ENCODE peak calls at places on chromosome 16, in five cellular contexts. Y, F, I, P and O are unnamed samples. For H3K9me3, the result is how much of the 10 kb centered on the place peaks cover.

GRCh38 chr16:70157105-70157476 is 16.5 kb upstream of the CLEC18C start:
- DNase-seq in Y (no peak), I (no peak), P (no peak), F (no peak), O (peak)

GRCh38 chr16:27642753-27643152 is 92.8 kb downstream of the KATNIP start:
- DNase-seq in P (no peak), Y (no peak), I (no peak), F (no peak), O (peak)

GRCh38 chr16:68290455-68290854 is 20.3 kb downstream of the SLC7A6OS start:
- DNase-seq in Y (no peak), F (no peak), I (no peak), P (no peak), O (no peak)

GRCh38 chr16:10180771-10181163 is 1.5 kb downstream of the GRIN2A start:
- DNase-seq in Y (no peak), P (no peak), F (peak), I (no peak), O (no peak)

GRCh38 chr16:87350681-87351319 is 32.8 kb downstream of the FBXO31 start:
- DNase-seq in F (no peak), I (no peak), Y (no peak), P (no peak), O (no peak)

GRCh38 chr16:28981517-28981916 is 3.3 kb upstream of the LAT start:
- DNase-seq in F (peak), P (no peak), I (no peak), Y (no peak), O (peak)

GRCh38 chr16:82456683-82457082 is 170.1 kb upstream of the CDH13 start:
- DNase-seq in Y (no peak), I (no peak), P (peak), F (peak), O (peak)

GRCh38 chr16:27960619-27961295 is 102.8 kb downstream of the GSG1L start:
- DNase-seq in Y (no peak), I (no peak), P (no peak), F (no peak), O (no peak)

GRCh38 chr16:12120331-12120981 is 143.9 kb downstream of the SNX29 start:
- DNase-seq in I (no peak), Y (no peak), P (no peak), F (no peak), O (peak)

GRCh38 chr16:67013238-67013822 is 15.6 kb upstream of the CBFB start:
- DNase-seq in P (no peak), F (no peak), Y (no peak), I (no peak), O (peak)

GRCh38 chr16:11257131-11257938 is 1.3 kb upstream of the SOCS1 start:
- DNase-seq in F (peak), Y (peak), I (peak), P (peak), O (peak)

DNA sequence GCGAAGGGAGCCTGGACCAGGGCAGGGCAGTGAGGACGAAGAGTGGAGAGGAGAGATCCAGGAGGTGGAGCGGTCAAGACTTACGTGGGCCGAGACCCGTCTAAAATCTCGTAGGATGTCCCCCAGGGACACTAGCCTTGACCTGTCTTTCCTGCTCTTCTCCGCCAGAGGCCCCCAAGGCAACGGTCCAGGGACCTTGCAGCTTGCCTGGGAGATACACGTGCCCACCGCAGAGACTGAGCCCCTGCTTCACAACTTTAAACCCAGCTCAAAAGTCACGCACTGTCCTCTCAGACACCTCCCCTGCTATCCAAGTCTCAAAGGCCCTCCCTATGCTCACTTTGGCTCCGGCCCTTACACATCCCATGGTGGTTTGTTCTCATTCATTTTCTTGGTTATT is 9.4 kb downstream of the TIGD7 start:
- DNase-seq in F (no peak), P (no peak), I (no peak), Y (no peak), O (no peak)
- H3K9me3 ChIP-seq in F (half or more), P (half or more), I (half or more), Y (half or more), O (under half)

DNA sequence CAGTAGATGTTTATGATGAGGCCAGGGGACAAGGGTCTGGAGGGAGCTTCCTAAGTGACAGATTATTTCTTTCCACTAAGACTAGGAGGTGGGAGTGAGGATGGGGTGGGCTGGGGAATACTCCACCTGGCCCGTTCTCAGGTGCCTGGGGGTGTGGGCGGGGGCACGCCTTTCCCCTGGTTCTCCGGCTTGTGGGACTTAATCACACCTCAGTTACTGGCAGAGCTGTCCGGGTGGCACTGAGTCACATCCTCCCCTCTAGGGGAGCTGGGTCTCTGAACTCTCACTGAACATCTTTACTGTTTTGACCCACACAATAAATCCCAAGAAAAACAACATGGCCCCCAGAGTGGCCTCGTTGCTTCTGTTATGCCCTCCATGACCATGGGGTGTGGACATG is 332.8 kb downstream of the MAF start:
- DNase-seq in P (no peak), F (no peak), I (no peak), Y (no peak), O (no peak)
- H3K9me3 ChIP-seq in P (under half), F (under half), I (under half), Y (under half), O (under half)

GRCh38 chr16:88453217-88453531 is at the start of gene ZFPM1:
- DNase-seq in I (no peak), Y (no peak), F (no peak), P (no peak), O (no peak)

GRCh38 chr16:88453621-88454314 is 688 bp downstream of the ZFPM1 start:
- DNase-seq in F (no peak), I (no peak), P (no peak), Y (no peak), O (no peak)

GRCh38 chr16:88455610-88456355 is 2.7 kb downstream of the ZFPM1 start:
- DNase-seq in P (no peak), F (peak), I (no peak), Y (no peak), O (no peak)

GRCh38 chr16:88452485-88453216 is 429 bp upstream of the ZFPM1 start:
- DNase-seq in Y (peak), I (peak), F (peak), P (peak), O (peak)

GRCh38 chr16:88454315-88455057 is 1.4 kb downstream of the ZFPM1 start:
- DNase-seq in P (no peak), I (no peak), F (peak), Y (peak), O (no peak)
- H3K9me3 ChIP-seq in P (under half), I (under half), F (under half), Y (under half), O (under half)

GRCh38 chr16:84607694-84608093 is 10.2 kb downstream of the COTL1 start:
- DNase-seq in Y (no peak), I (no peak), P (no peak), F (no peak), O (no peak)
- H3K9me3 ChIP-seq in Y (under half), I (under half), P (under half), F (under half), O (under half)

GRCh38 chr16:72935896-72936295 is 112.0 kb downstream of the ZFHX3 start:
- DNase-seq in F (no peak), P (no peak), I (no peak), Y (no peak), O (no peak)

GRCh38 chr16:72936408-72936807 is 111.5 kb downstream of the ZFHX3 start:
- DNase-seq in P (no peak), I (no peak), F (no peak), Y (no peak), O (no peak)

GRCh38 chr16:72932050-72932449 is 115.9 kb downstream of the ZFHX3 start:
- DNase-seq in P (no peak), Y (no peak), F (no peak), I (no peak), O (no peak)

GRCh38 chr16:72934661-72935403 is 113.1 kb downstream of the ZFHX3 start:
- DNase-seq in I (no peak), Y (no peak), F (no peak), P (no peak), O (no peak)

GRCh38 chr16:72932677-72933335 is 115.1 kb downstream of the ZFHX3 start:
- DNase-seq in I (no peak), Y (no peak), P (no peak), F (no peak), O (no peak)
- H3K9me3 ChIP-seq in I (under half), Y (under half), P (under half), F (under half), O (under half)

DNA sequence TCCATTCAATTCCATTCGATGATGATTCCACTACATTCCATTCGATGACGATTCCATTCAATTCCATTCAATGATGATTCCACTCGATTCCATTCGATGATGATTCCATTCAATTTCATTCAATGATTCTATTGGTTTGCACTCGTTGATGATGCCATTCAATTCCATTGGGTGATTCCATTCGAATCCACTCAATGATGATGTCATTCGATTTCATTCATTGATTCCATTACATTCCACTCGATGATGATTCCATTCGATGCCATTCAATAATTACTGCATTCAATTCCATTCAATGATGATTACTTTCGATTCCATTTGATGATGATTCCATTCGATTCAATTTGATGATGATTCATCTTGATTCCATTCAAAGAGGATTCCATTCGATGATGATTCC is 1299.4 kb downstream of the TP53TG3F start:
- DNase-seq in P (no peak), I (no peak), Y (no peak), F (no peak), O (no peak)
- H3K9me3 ChIP-seq in P (half or more), I (under half), Y (under half), F (under half), O (under half)

GRCh38 chr16:3295209-3295608 is 10.0 kb downstream of the TIGD7 start:
- DNase-seq in F (no peak), I (no peak), P (no peak), Y (no peak), O (no peak)
- H3K9me3 ChIP-seq in F (half or more), I (half or more), P (half or more), Y (half or more), O (under half)